ENCODE peak calls at places on chromosomes 12 and 14, in five cellular contexts. D, L, C, J and F are unnamed samples.

GRCh38 chr12:13162904-13163303 is 33.6 kb upstream of the EMP1 start:
- DNase-seq in D (no peak), L (no peak), C (no peak), J (no peak), F (no peak)

GRCh38 chr12:110928700-110929099 is 8.3 kb upstream of the MYL2 start:
- DNase-seq in D (no peak), L (no peak), C (peak; percentile 41), J (no peak), F (peak; percentile 84)

GRCh38 chr12:124482567-124482893 is 84.9 kb downstream of the NCOR2 start:
- DNase-seq in D (no peak), L (no peak), C (no peak), J (no peak), F (peak; percentile 26)

GRCh38 chr12:51686727-51687126 is 95.7 kb downstream of the SCN8A start:
- DNase-seq in D (no peak), L (peak; percentile 56), C (no peak), J (no peak), F (no peak)

GRCh38 chr12:54932691-54933090 is 51.9 kb downstream of the TESPA1 start:
- DNase-seq in D (no peak), L (peak; percentile 11), C (no peak), J (no peak), F (no peak)

GRCh38 chr12:30692470-30692869 is 3.2 kb downstream of the IPO8 start:
- DNase-seq in D (no peak), L (peak; percentile 30), C (no peak), J (no peak), F (no peak)

GRCh38 chr12:18819471-18819870 is 81.6 kb downstream of the CAPZA3 start:
- DNase-seq in D (no peak), L (peak; percentile 70), C (no peak), J (no peak), F (no peak)

GRCh38 chr12:108305520-108305919 is 33.6 kb downstream of the CMKLR1 start:
- DNase-seq in D (no peak), L (peak; percentile 88), C (peak; percentile 95), J (peak; percentile 63), F (peak; percentile 94)

GRCh38 chr12:129549656-129550055 is 354.2 kb downstream of the TMEM132D start:
- DNase-seq in D (no peak), L (no peak), C (no peak), J (no peak), F (no peak)

GRCh38 chr12:79624378-79624777 is 66.4 kb downstream of the PAWR start:
- DNase-seq in D (no peak), L (peak; percentile 71), C (no peak), J (no peak), F (no peak)

GRCh38 chr14:69039287-69039628 is 60.2 kb upstream of the ACTN1 start:
- DNase-seq in D (no peak), L (peak; percentile 92), C (no peak), J (peak; percentile 60), F (no peak)

GRCh38 chr14:68564826-68565760 is 227.8 kb downstream of the ZFP36L1 start:
- DNase-seq in D (no peak), L (peak; percentile 50), C (no peak), J (no peak), F (no peak)

GRCh38 chr14:50762001-50762930 is 68.7 kb downstream of the NIN start:
- DNase-seq in D (no peak), L (peak; percentile 92), C (no peak), J (no peak), F (no peak)

GRCh38 chr14:63565448-63565847 is 22.3 kb upstream of the PPP2R5E start:
- DNase-seq in D (no peak), L (no peak), C (no peak), J (no peak), F (no peak)

GRCh38 chr14:96056509-96057422 is 17.6 kb downstream of the C14orf132 start:
- DNase-seq in D (peak; percentile 77), L (no peak), C (no peak), J (peak; percentile 46), F (no peak)

GRCh38 chr14:100790785-100791667 is 34.9 kb upstream of the MEG3 start:
- DNase-seq in D (no peak), L (peak; percentile 72), C (no peak), J (no peak), F (peak; percentile 24)